ENCODE peak calls at places on chromosomes 16 and 17, in seven cellular contexts. K, J, Z, T, Q, M and R are unnamed samples.

GRCh38 chr16:10619271-10619849 is 39.0 kb upstream of the EMP2 start:
- DNase-seq in K (no peak), J (no peak), Z (peak; percentile 68), T (peak; percentile 46), Q (peak; percentile 94), M (no peak), R (no peak)

GRCh38 chr16:30185141-30185682 is 1.8 kb downstream of the CORO1A start:
- DNase-seq in K (no peak), J (no peak), Z (peak; percentile 18), T (no peak), Q (peak; percentile 44), M (no peak), R (no peak)

GRCh38 chr16:57371494-57372371 is 557 bp upstream of the CX3CL1 start:
- DNase-seq in K (no peak), J (no peak), Z (no peak), T (no peak), Q (no peak), M (peak; percentile 56), R (no peak)

GRCh38 chr17:63249256-63250006 is 196.7 kb downstream of the CYB561 start:
- DNase-seq in K (no peak), J (peak; percentile 14), Z (no peak), T (no peak), Q (no peak), M (no peak), R (no peak)

GRCh38 chr16:86129541-86129940 is 230.6 kb downstream of the IRF8 start:
- DNase-seq in K (no peak), J (no peak), Z (no peak), T (no peak), Q (no peak), M (no peak), R (no peak)

GRCh38 chr16:21565816-21566669 is 33.3 kb upstream of the METTL9 start:
- DNase-seq in K (no peak), J (no peak), Z (no peak), T (no peak), Q (no peak), M (no peak), R (no peak)

GRCh38 chr17:64024781-64025731 is 4.6 kb upstream of the ICAM2 start:
- DNase-seq in K (no peak), J (no peak), Z (no peak), T (no peak), Q (no peak), M (no peak), R (no peak)

GRCh38 chr17:61247438-61247837 is 152.2 kb upstream of the TBX2 start:
- DNase-seq in K (no peak), J (peak; percentile 28), Z (no peak), T (no peak), Q (no peak), M (no peak), R (no peak)

GRCh38 chr16:10385725-10386516 is at the start of gene ATF7IP2:
- DNase-seq in K (peak; percentile 92), J (peak; percentile 85), Z (peak; percentile 91), T (peak; percentile 98), Q (peak; percentile 87), M (peak; percentile 94), R (no peak)

GRCh38 chr16:51968756-51969155 is 578.2 kb downstream of the TOX3 start:
- DNase-seq in K (no peak), J (peak; percentile 24), Z (no peak), T (no peak), Q (no peak), M (no peak), R (no peak)

GRCh38 chr16:69567031-69567680 is 1.4 kb downstream of the NFAT5 start:
- DNase-seq in K (peak; percentile 18), J (no peak), Z (no peak), T (no peak), Q (peak; percentile 24), M (no peak), R (no peak)

GRCh38 chr16:66490774-66491715 is 58.9 kb downstream of the TK2 start:
- DNase-seq in K (no peak), J (no peak), Z (no peak), T (no peak), Q (peak; percentile 8), M (no peak), R (no peak)

GRCh38 chr17:6574689-6575595 is 18.6 kb upstream of the PITPNM3 start:
- DNase-seq in K (no peak), J (peak; percentile 82), Z (peak; percentile 28), T (no peak), Q (peak; percentile 31), M (no peak), R (no peak)

GRCh38 chr16:17723735-17724134 is 253.0 kb upstream of the XYLT1 start:
- DNase-seq in K (no peak), J (no peak), Z (no peak), T (no peak), Q (no peak), M (no peak), R (no peak)

GRCh38 chr17:32876414-32877163 is at the start of gene MYO1D:
- DNase-seq in K (peak; percentile 22), J (peak; percentile 72), Z (peak; percentile 43), T (peak; percentile 75), Q (peak; percentile 90), M (peak; percentile 39), R (peak; percentile 26)

GRCh38 chr17:8994319-8994718 is 27.0 kb upstream of the NTN1 start:
- DNase-seq in K (peak; percentile 63), J (peak; percentile 66), Z (peak; percentile 74), T (peak; percentile 93), Q (peak; percentile 62), M (peak; percentile 62), R (no peak)

GRCh38 chr17:73695035-73695738 is 50.9 kb upstream of the SDK2 start:
- DNase-seq in K (no peak), J (no peak), Z (no peak), T (no peak), Q (no peak), M (no peak), R (no peak)

GRCh38 chr17:16322636-16323035 is 30.6 kb downstream of the CENPV start:
- DNase-seq in K (no peak), J (peak; percentile 36), Z (no peak), T (no peak), Q (no peak), M (no peak), R (no peak)

GRCh38 chr17:39264119-39264518 is 38.4 kb upstream of the STAC2 start:
- DNase-seq in K (no peak), J (no peak), Z (peak; percentile 31), T (no peak), Q (no peak), M (no peak), R (no peak)

GRCh38 chr17:61584866-61585265 is 6.2 kb downstream of the NACA2 start:
- DNase-seq in K (no peak), J (no peak), Z (no peak), T (no peak), Q (no peak), M (no peak), R (no peak)

GRCh38 chr16:80973991-80974390 is 32.7 kb downstream of the CMC2 start:
- DNase-seq in K (no peak), J (no peak), Z (no peak), T (no peak), Q (no peak), M (no peak), R (no peak)

GRCh38 chr17:66627985-66628384 is 206.9 kb upstream of the CACNG5 start:
- DNase-seq in K (no peak), J (peak; percentile 37), Z (no peak), T (no peak), Q (no peak), M (no peak), R (no peak)

GRCh38 chr17:82330322-82331239 is 3.0 kb downstream of the SECTM1 start:
- DNase-seq in K (no peak), J (peak; percentile 68), Z (peak; percentile 42), T (no peak), Q (peak; percentile 74), M (peak; percentile 73), R (peak; percentile 75)

GRCh38 chr17:78903101-78903779 is at the start of gene CEP295NL:
- DNase-seq in K (no peak), J (no peak), Z (no peak), T (no peak), Q (no peak), M (no peak), R (no peak)

GRCh38 chr17:9228408-9229159 is 207.3 kb downstream of the NTN1 start:
- DNase-seq in K (no peak), J (peak; percentile 83), Z (no peak), T (no peak), Q (no peak), M (no peak), R (no peak)

GRCh38 chr17:10197721-10198508 is 491 bp downstream of the GAS7 start:
- DNase-seq in K (peak; percentile 21), J (peak; percentile 27), Z (peak; percentile 30), T (peak; percentile 47), Q (peak; percentile 19), M (no peak), R (no peak)

GRCh38 chr16:17696696-17697095 is 225.9 kb upstream of the XYLT1 start:
- DNase-seq in K (no peak), J (no peak), Z (no peak), T (no peak), Q (no peak), M (no peak), R (no peak)

GRCh38 chr16:19963306-19963705 is 78.7 kb upstream of the GPRC5B start:
- DNase-seq in K (no peak), J (no peak), Z (peak; percentile 36), T (no peak), Q (no peak), M (no peak), R (no peak)

GRCh38 chr16:50677351-50677750 is 3.8 kb downstream of the SNX20 start:
- DNase-seq in K (no peak), J (no peak), Z (no peak), T (peak; percentile 40), Q (no peak), M (no peak), R (no peak)

GRCh38 chr17:21058098-21058893 is 15.5 kb upstream of the USP22 start:
- DNase-seq in K (peak; percentile 24), J (peak; percentile 62), Z (no peak), T (no peak), Q (no peak), M (no peak), R (no peak)

GRCh38 chr17:41322264-41322902 is 6.9 kb upstream of the KRTAP17-1 start:
- DNase-seq in K (peak; percentile 22), J (peak; percentile 79), Z (no peak), T (no peak), Q (no peak), M (peak; percentile 28), R (no peak)

GRCh38 chr16:72848045-72848410 is 199.9 kb downstream of the ZFHX3 start:
- DNase-seq in K (no peak), J (no peak), Z (no peak), T (no peak), Q (no peak), M (no peak), R (no peak)

GRCh38 chr16:17527538-17527937 is 56.8 kb upstream of the XYLT1 start:
- DNase-seq in K (no peak), J (no peak), Z (no peak), T (no peak), Q (no peak), M (no peak), R (no peak)

GRCh38 chr17:6145946-6146345 is 75.8 kb downstream of the WSCD1 start:
- DNase-seq in K (no peak), J (no peak), Z (no peak), T (no peak), Q (no peak), M (no peak), R (no peak)

GRCh38 chr17:77882481-77883212 is 75.9 kb upstream of the TNRC6C start:
- DNase-seq in K (no peak), J (peak; percentile 56), Z (peak; percentile 72), T (no peak), Q (peak; percentile 60), M (no peak), R (no peak)

GRCh38 chr17:17843096-17843495 is 6.3 kb upstream of the SREBF1 start:
- DNase-seq in K (no peak), J (no peak), Z (no peak), T (no peak), Q (no peak), M (no peak), R (no peak)